ENCODE peak calls at places on chromosome 22, in five cellular contexts. P is GM06990; D is CD8-positive, alpha-beta T cell; A is nephron progenitor cell; E is type B pancreatic cell. U is an unnamed sample.
A peak's percentile ranks its signal among the peaks of the same experiment; 100 is the strongest.

GRCh38 chr22:28001171-28001835 is 82.2 kb upstream of the PITPNB start:
- DNase-seq in P (no peak), D (no peak), A (no peak), E (no peak), U (no peak)

GRCh38 chr22:42184852-42185251 is 54.2 kb upstream of the CYP2D6 start:
- DNase-seq in P (no peak), D (no peak), A (no peak), E (no peak), U (no peak)

GRCh38 chr22:40404251-40405177 is 34.1 kb downstream of the SGSM3 start:
- DNase-seq in P (no peak), D (no peak), A (no peak), E (no peak), U (no peak)

GRCh38 chr22:44411226-44412135 is 86.6 kb downstream of the RTL6 start:
- DNase-seq in P (no peak), D (no peak), A (no peak), E (no peak), U (no peak)

GRCh38 chr22:50715776-50716175 is 22.2 kb upstream of the ACR start:
- DNase-seq in P (no peak), D (no peak), A (no peak), E (no peak), U (no peak)

GRCh38 chr22:41140365-41140957 is 48.1 kb downstream of the EP300 start:
- DNase-seq in P (no peak), D (no peak), A (no peak), E (no peak), U (no peak)

GRCh38 chr22:41687901-41688364 is 734 bp downstream of the SNU13 start:
- DNase-seq in P (no peak), D (no peak), A (peak; percentile 42), E (no peak), U (no peak)

GRCh38 chr22:50178471-50178864 is 7.2 kb upstream of the TRABD start:
- DNase-seq in P (no peak), D (no peak), A (peak; percentile 7), E (no peak), U (no peak)

GRCh38 chr22:17569971-17570511 is 6.7 kb downstream of the SLC25A18 start:
- DNase-seq in P (no peak), D (no peak), A (no peak), E (no peak), U (no peak)

GRCh38 chr22:19800761-19801244 is 40.2 kb downstream of the TBX1 start:
- DNase-seq in P (no peak), D (no peak), A (no peak), E (no peak), U (no peak)

GRCh38 chr22:23062616-23063538 is 7.4 kb upstream of the GNAZ start:
- DNase-seq in P (no peak), D (no peak), A (no peak), E (no peak), U (peak; percentile 4)

GRCh38 chr22:48431536-48432315 is 1395.9 kb downstream of the BRD1 start:
- DNase-seq in P (no peak), D (no peak), A (no peak), E (no peak), U (no peak)

GRCh38 chr22:21972293-21972779 is 10.3 kb downstream of the TOP3B start:
- DNase-seq in P (peak; percentile 47), D (peak; percentile 50), A (peak; percentile 75), E (no peak), U (peak; percentile 90)

GRCh38 chr22:37818397-37819099 is 4.6 kb upstream of the GALR3 start:
- DNase-seq in P (peak; percentile 68), D (peak; percentile 60), A (peak; percentile 70), E (no peak), U (peak; percentile 84)

GRCh38 chr22:45516923-45517675 is 14.4 kb downstream of the FBLN1 start:
- DNase-seq in P (no peak), D (no peak), A (no peak), E (no peak), U (no peak)

GRCh38 chr22:20171288-20172037 is 20.6 kb upstream of the CCDC188 start:
- DNase-seq in P (no peak), D (no peak), A (no peak), E (no peak), U (no peak)

GRCh38 chr22:37775785-37776638 is 31.7 kb upstream of the GCAT start:
- DNase-seq in P (no peak), D (no peak), A (no peak), E (no peak), U (no peak)

GRCh38 chr22:22698263-22698750 is 53.9 kb downstream of the GGTLC2 start:
- DNase-seq in P (no peak), D (no peak), A (no peak), E (no peak), U (peak; percentile 51)

GRCh38 chr22:29458551-29458950 is 20.2 kb downstream of the RFPL1 start:
- DNase-seq in P (no peak), D (no peak), A (no peak), E (no peak), U (no peak)

GRCh38 chr22:29464581-29464980 is 15.4 kb upstream of the NEFH start:
- DNase-seq in P (no peak), D (no peak), A (no peak), E (no peak), U (no peak)

GRCh38 chr22:29461263-29461662 is 18.8 kb upstream of the NEFH start:
- DNase-seq in P (no peak), D (no peak), A (no peak), E (no peak), U (no peak)

GRCh38 chr22:29459773-29460172 is 20.2 kb upstream of the NEFH start:
- DNase-seq in P (no peak), D (no peak), A (no peak), E (no peak), U (peak; percentile 13)

DNA sequence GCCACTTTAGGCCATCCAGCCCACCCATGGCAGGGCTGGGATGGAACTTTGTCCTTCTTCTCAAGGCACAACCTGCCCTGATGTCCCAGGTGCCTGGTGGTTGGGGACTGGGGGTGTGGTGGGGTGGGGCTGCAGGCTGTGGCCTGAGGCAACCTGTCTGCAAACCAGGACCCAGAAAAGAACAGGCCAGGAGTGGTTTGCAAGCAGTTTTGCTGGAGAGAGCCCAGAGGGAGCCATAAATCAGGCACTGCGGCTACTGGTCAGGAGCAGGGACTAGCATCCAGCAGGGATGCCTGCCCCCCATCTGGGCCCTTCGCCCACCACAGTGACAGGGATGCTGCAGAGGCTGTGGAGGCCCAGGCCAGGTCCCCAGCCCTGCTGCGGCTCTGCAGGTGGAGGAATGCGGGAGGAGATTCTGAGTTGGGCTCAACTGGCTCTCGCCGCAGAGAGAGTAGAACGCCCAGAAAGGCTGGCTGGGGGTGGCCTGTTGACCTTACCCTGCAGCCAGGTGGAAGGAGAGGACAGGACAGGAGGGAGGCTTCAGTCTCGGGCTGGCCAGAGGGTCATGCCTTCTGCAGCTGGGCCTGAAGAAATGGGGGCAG is 16.4 kb upstream of the NEFH start:
- DNase-seq in P (no peak), D (no peak), A (peak; percentile 35), E (no peak), U (no peak)
- TF ChIP-seq CTCF in P (no peak), D (no peak), A (no peak), E (no peak), U (no peak)

DNA sequence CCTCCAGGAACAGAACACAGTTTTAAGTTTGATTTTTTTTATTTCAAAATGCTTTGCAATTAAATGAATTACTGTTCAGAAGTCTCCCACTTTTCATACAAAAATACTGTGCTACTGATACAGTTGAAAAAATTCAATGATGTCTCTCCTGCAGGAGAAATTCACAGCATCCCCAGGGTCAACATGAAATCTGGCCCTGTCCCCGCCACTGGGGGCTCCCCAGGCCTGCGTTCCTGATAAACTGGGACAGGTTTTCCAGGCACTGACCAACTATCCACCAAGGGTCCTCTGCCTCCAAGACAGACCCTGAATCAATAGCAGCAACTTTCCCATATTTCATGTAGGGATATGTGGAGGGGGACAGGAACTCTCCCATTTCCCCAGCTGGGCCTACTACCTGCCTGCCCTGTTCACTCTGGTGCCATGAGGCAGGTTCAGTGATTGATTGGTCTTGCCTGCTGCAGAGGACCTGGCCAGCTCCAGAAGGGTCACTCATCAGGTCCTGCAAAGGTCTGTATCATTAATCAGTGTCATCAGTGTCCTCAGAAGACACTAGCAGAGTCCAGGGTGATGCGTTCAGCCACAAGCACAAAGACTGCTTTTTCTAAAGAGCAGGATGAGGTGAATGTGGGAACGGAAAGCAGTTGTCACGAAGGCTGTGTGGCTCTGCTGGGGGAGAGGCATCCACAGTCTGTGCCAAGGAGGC is 43.4 kb downstream of the PISD start:
- DNase-seq in P (no peak), D (no peak), A (no peak), E (no peak), U (no peak)
- TF ChIP-seq CTCF in P (no peak), D (no peak), A (no peak), E (peak; percentile 20), U (no peak)

GRCh38 chr22:38924197-38924952 is 33.0 kb upstream of the APOBEC3A start:
- DNase-seq in P (no peak), D (no peak), A (no peak), E (no peak), U (no peak)

GRCh38 chr22:38921801-38922200 is 35.6 kb upstream of the APOBEC3A start:
- DNase-seq in P (no peak), D (no peak), A (no peak), E (no peak), U (no peak)

GRCh38 chr22:38921126-38921525 is 36.3 kb upstream of the APOBEC3A start:
- DNase-seq in P (no peak), D (no peak), A (no peak), E (no peak), U (no peak)

GRCh38 chr22:38925571-38926041 is 31.8 kb upstream of the APOBEC3A start:
- DNase-seq in P (no peak), D (no peak), A (no peak), E (no peak), U (no peak)

DNA sequence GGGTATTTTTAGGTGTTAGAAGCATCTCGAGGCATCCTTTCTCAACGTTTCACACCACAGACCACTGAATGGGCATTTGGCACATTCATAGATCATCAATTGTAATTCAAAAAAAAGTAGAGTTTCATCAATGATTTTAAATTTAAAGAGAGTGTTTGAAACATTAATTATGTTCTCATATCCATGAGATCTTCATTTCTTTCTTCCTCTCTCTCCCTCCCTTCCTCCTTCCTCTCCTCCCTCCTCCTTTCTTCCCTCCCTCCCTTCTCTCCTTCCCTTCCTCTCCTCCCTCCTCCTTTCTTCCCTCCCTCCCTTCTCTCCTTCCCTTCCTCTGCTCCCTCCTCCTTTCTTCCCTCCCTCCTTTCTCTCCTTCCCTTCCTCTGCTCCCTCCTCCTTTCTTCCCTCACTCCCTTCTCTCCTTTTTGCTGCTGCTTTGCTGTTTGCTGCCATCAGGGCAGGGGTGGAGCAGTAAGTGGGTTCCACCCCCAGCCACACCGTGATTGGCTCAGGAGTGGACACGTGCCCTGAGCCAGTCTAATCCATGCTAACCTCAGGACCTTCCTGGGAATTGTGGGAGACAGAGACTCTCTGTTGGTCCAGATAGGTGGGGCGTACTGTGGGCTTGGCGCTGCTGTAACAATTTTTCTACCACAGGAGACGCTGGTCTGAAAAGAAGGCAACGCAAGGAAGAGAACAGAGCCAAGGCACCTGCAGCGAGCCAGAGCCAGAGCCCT is 33.8 kb upstream of the APOBEC3A start:
- DNase-seq in P (no peak), D (no peak), A (no peak), E (no peak), U (no peak)
- TF ChIP-seq CTCF in P (no peak), D (no peak), A (no peak), E (no peak), U (no peak)

GRCh38 chr22:35470903-35471321 is 69.7 kb upstream of the RASD2 start:
- DNase-seq in P (no peak), D (no peak), A (no peak), E (no peak), U (no peak)
- TF ChIP-seq CTCF in P (no peak), D (no peak), A (no peak), E (no peak), U (no peak)

U was measured in GM10248.